ENCODE peak calls at places on chromosomes 5 and 9, in nine cellular contexts. N is IMR-90, J is spleen, E is HepG2, V is body of pancreas, Y is adrenal gland, Z is NB4, M is uterus, T is GM12878. H is an unnamed sample.

GRCh38 chr5:172182291-172182690 is 5.7 kb downstream of the STK10 start:
- DNase-seq in Y (no peak), Z (peak; percentile 56), N (no peak), M (no peak), J (peak; percentile 16), E (no peak), V (no peak), T (no peak), H (no peak)

GRCh38 chr9:34187891-34188240 is 9.0 kb downstream of the UBAP1 start:
- DNase-seq in E (no peak), J (no peak), M (no peak), V (no peak), T (no peak), Y (no peak), N (no peak), Z (no peak), H (no peak)

GRCh38 chr9:124344291-124345050 is 70.8 kb downstream of the PSMB7 start:
- DNase-seq in V (no peak), E (no peak), Z (no peak), T (no peak), M (no peak), Y (no peak), J (peak; percentile 61), N (no peak), H (no peak)

GRCh38 chr9:93096131-93096802 is at the start of gene CARD19:
- DNase-seq in Y (peak; percentile 69), E (no peak), V (peak; percentile 68), N (peak; percentile 12), T (no peak), J (no peak), M (peak; percentile 71), Z (peak; percentile 48), H (peak; percentile 27)

GRCh38 chr5:15683332-15683731 is 183.4 kb downstream of the FBXL7 start:
- DNase-seq in J (no peak), T (no peak), E (peak; percentile 2), N (peak; percentile 24), Z (peak; percentile 50), M (no peak), Y (no peak), V (no peak), H (no peak)

GRCh38 chr9:15154677-15155076 is 152.3 kb downstream of the TTC39B start:
- DNase-seq in N (no peak), E (no peak), Z (no peak), Y (no peak), V (no peak), M (no peak), J (no peak), T (no peak), H (no peak)

GRCh38 chr5:32278403-32278802 is 34.3 kb downstream of the MTMR12 start:
- DNase-seq in Z (peak; percentile 59), V (no peak), N (peak; percentile 82), J (no peak), M (no peak), Y (no peak), T (no peak), E (no peak), H (peak; percentile 27)

GRCh38 chr5:16685069-16685468 is 68.3 kb upstream of the RETREG1 start:
- DNase-seq in M (no peak), Z (no peak), V (no peak), E (no peak), T (no peak), Y (no peak), N (no peak), J (no peak), H (no peak)

DNA sequence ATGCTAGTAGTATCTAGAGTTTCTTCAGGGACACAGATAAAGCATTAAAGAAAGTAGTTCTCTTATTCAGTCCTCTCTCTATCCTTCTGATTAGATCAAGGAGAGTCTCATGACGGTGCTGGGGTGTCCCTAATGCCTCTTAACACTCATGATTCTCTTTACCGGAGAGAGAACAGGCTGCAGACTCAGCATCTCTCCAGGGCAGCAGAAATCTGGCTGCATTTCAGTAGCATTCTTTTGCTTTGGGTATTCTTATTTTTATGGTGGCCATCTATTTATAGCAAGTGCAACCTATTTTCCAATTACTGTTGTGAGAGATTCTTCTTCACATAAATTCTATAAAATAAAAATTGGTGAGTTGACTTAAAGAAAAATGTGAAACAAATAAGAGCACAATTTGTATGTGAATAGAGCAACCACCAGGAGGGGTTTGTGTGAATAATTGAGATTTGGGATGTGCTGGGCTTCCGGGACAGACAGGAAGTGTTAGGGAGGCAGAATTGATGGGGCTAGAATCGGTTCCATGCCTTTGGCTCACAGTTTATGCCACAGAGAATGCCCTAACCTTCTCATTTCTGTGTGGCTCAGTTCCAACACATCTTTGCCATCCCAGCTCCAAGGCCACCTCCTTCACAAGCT is 23.8 kb upstream of the BOD1 start:
- DNase-seq in E (no peak), J (no peak), T (no peak), Z (no peak), V (no peak), N (no peak), M (no peak), Y (no peak), H (no peak)
- TF ChIP-seq POLR2A in E (no peak), J (no peak), T (no peak), Z (no peak), V (no peak), N (no peak), M (no peak), Y (no peak), H (no peak)

DNA sequence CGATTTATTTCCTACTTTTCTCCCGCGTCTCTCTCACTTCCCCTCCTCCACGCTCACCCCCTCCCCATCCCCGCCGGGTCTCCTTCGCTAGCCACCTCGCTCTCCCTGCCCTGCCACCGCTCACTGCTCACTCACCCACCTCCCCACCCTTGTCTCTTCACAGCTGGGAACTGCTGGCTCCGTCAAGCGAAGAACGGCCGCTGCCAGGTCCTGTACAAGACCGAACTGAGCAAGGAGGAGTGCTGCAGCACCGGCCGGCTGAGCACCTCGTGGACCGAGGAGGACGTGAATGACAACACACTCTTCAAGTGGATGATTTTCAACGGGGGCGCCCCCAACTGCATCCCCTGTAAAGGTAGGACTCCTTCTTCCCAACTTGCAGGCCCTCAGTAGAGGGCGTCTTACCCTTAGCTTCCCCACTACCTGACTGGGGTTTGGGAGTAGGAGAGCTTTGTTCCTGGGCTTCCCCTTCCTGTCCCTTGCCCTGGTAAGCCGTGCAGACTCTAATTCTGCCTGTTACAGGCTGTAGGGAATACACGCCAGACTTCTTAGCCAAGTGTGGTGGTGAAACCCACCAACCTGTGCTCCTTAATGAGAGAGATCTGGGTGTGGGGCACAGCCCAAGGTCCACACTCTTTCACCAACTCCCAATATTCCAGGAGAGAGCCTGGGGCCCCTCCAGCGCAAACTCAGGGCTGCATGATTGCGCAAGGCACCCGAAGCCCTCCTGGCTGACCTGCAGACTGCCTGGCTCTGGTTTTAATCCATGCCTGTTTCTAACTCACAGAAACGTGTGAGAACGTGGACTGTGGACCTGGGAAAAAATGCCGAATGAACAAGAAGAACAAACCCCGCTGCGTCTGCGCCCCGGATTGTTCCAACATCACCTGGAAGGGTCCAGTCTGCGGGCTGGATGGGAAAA is 2.5 kb downstream of the FST start:
- DNase-seq in J (peak; percentile 79), V (peak; percentile 39), E (peak; percentile 89), T (no peak), M (peak; percentile 31), Y (peak; percentile 39), Z (peak; percentile 52), N (peak; percentile 53), H (no peak)
- TF ChIP-seq POLR2A in J (no peak), V (no peak), E (peak; percentile 68), T (no peak), M (no peak), Y (no peak), Z (no peak), N (no peak), H (no peak)

GRCh38 chr9:107489687-107490605 is at the start of gene KLF4:
- DNase-seq in E (peak; percentile 62), Z (peak; percentile 92), V (peak; percentile 91), Y (peak; percentile 96), M (peak; percentile 92), N (peak; percentile 91), T (no peak), J (peak; percentile 93), H (peak; percentile 98)

GRCh38 chr9:107486674-107487520 is 2.7 kb downstream of the KLF4 start:
- DNase-seq in T (no peak), Y (peak; percentile 32), V (peak; percentile 5), Z (no peak), N (no peak), M (peak; percentile 26), E (no peak), J (peak; percentile 73), H (no peak)

GRCh38 chr9:107489144-107489673 is 360 bp downstream of the KLF4 start:
- DNase-seq in Y (no peak), T (no peak), Z (no peak), J (peak; percentile 90), E (no peak), M (no peak), V (no peak), N (no peak), H (peak; percentile 49)

GRCh38 chr9:107487521-107488399 is 1.8 kb downstream of the KLF4 start:
- DNase-seq in J (peak; percentile 87), Z (no peak), N (no peak), Y (peak; percentile 37), M (peak; percentile 48), V (peak; percentile 60), E (no peak), T (no peak), H (no peak)

DNA sequence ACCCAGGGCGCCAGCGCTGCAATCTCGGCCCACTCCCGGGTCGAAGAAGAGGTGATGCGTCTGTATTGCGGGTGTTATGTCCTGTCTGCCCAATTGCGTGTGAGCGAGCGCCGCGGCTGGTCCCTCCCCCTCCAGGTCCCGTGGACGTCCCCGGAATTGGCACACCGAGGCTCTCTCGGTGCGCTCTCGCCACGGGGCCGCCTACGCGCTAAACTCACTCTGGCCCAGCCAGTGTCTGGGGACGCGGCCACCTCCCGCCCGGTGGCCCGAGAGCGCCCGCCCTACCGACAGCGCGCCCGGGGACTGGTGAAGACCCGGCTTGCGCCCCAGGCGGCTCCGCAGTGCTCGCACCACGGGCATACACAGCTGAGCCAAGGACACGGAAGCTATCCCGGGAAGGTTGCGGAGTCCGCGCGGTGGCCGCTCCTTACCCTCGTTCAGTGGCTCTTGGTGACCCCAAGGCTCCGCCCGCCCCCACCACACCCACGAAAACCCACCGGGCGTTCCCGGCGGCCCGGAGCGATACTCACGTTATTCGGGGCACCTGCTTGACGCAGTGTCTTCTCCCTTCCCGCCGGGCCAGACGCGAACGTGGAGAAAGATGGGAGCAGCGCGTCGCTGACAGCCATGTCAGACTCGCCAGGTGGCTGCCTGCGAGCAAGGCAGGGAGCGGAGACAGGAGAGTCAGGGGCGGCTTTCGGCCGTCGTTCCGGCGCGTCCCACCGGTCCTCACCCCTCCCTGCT is 997 bp downstream of the KLF4 start:
- DNase-seq in Z (peak; percentile 49), V (peak; percentile 53), J (peak; percentile 86), E (no peak), Y (peak; percentile 82), M (peak; percentile 74), T (no peak), N (peak; percentile 49), H (no peak)
- TF ChIP-seq POLR2A in Z (no peak), V (peak; percentile 37), J (no peak), E (no peak), Y (peak; percentile 38), M (peak; percentile 74), T (no peak), N (peak; percentile 83), H (no peak)

DNA sequence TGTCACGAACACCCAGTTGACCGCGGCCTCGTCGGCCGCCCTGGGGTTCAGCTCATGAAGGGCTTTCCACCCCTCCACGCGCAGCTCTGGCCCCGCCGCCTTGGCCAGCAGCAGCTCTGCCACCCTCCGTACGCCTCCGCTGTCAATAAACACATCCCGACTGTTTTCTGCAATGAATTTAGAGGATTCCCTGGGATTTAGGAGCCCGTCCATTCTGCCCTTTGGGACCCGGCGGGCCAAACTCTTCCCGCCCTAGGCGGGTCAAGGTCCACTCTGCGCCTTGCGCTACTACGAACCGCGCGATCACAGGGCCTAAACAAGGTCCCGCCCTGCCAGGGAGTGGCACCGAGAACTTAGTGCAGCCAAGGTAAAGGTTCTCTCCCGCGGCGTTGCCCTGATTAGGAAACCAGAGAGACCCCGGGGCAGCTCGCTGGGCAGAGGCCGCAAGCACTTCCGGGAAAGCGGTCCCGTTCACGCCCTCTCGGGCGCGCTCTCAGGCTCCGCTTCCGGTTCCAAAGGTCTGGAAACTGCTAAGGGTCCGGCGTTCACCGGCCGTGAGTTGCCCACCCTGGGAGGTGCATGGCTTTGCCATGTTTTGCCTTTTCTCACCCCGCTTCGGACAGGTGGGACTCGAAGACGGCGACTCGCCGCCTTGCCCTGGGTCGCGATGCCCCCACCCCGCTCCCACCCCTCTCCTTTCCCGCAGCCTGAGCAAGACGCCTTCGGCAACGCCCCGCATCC is 23.6 kb downstream of the HNRNPK start:
- DNase-seq in Y (peak; percentile 72), T (no peak), E (peak; percentile 85), J (peak; percentile 93), V (peak; percentile 81), N (no peak), Z (peak; percentile 28), M (peak; percentile 76), H (no peak)
- TF ChIP-seq POLR2A in Y (no peak), T (peak; percentile 77), E (peak; percentile 87), J (no peak), V (peak; percentile 76), N (no peak), Z (no peak), M (no peak), H (peak; percentile 29)